ENCODE peak calls at places on chromosomes 2 and 18, in six cellular contexts. D is K562, Y is SK-N-SH, M is GM12878, L is HepG2, N is H1. K is an unnamed sample.

GRCh38 chr2:218984239-218985020 is 554 bp downstream of the FEV start:
- DNase-seq in D (no peak), Y (peak), M (no peak), L (no peak), N (no peak), K (no peak)

GRCh38 chr2:20224716-20225293 is at the start of gene SDC1:
- DNase-seq in D (peak), Y (peak), M (no peak), L (no peak), N (no peak), K (no peak)

GRCh38 chr2:125491663-125492062 is 1164.3 kb upstream of the GYPC start:
- DNase-seq in D (no peak), Y (no peak), M (no peak), L (no peak), N (no peak), K (no peak)

GRCh38 chr2:188628989-188629889 is 337.6 kb downstream of the GULP1 start:
- DNase-seq in D (no peak), Y (no peak), M (no peak), L (no peak), N (no peak), K (no peak)

GRCh38 chr2:112004246-112004645 is 50.8 kb upstream of the TMEM87B start:
- DNase-seq in D (no peak), Y (no peak), M (peak), L (no peak), N (no peak), K (peak)

GRCh38 chr2:24038786-24039499 is 8.2 kb downstream of the WDCP start:
- DNase-seq in D (no peak), Y (no peak), M (no peak), L (no peak), N (no peak), K (no peak)

GRCh38 chr2:184472481-184472880 is 125.8 kb upstream of the ZNF804A start:
- DNase-seq in D (no peak), Y (no peak), M (no peak), L (no peak), N (no peak), K (no peak)

GRCh38 chr2:237702439-237703397 is 75.3 kb downstream of the LRRFIP1 start:
- DNase-seq in D (peak), Y (peak), M (no peak), L (no peak), N (no peak), K (peak)

GRCh38 chr2:102342888-102343287 is 12.7 kb upstream of the IL18R1 start:
- DNase-seq in D (no peak), Y (no peak), M (no peak), L (no peak), N (no peak), K (no peak)

GRCh38 chr2:46032161-46032813 is 264.9 kb upstream of the EPAS1 start:
- DNase-seq in D (no peak), Y (no peak), M (no peak), L (no peak), N (no peak), K (no peak)

GRCh38 chr2:45788401-45788800 is 136.9 kb downstream of the PRKCE start:
- DNase-seq in D (no peak), Y (peak), M (no peak), L (no peak), N (no peak), K (no peak)

GRCh38 chr2:239216614-239217273 is 184.1 kb downstream of the HDAC4 start:
- DNase-seq in D (no peak), Y (no peak), M (no peak), L (no peak), N (no peak), K (no peak)

GRCh38 chr2:44275915-44276279 is 617 bp downstream of the SLC3A1 start:
- DNase-seq in D (no peak), Y (no peak), M (no peak), L (no peak), N (no peak), K (no peak)

GRCh38 chr2:9149726-9150567 is 56.7 kb upstream of the ASAP2 start:
- DNase-seq in D (no peak), Y (no peak), M (no peak), L (no peak), N (no peak), K (no peak)

GRCh38 chr2:56476509-56477071 is 292.8 kb downstream of the CCDC85A start:
- DNase-seq in D (no peak), Y (no peak), M (no peak), L (no peak), N (no peak), K (no peak)

GRCh38 chr2:195563857-195564512 is 93.0 kb upstream of the SLC39A10 start:
- DNase-seq in D (no peak), Y (no peak), M (no peak), L (no peak), N (no peak), K (no peak)

GRCh38 chr2:8872821-8873432 is 35.5 kb upstream of the KIDINS220 start:
- DNase-seq in D (peak), Y (peak), M (peak), L (peak), N (no peak), K (peak)

GRCh38 chr18:44968336-44968735 is 287.6 kb downstream of the SETBP1 start:
- DNase-seq in D (no peak), Y (no peak), M (no peak), L (no peak), N (no peak), K (no peak)

GRCh38 chr2:18516112-18516511 is 44.3 kb downstream of the RDH14 start:
- DNase-seq in D (no peak), Y (no peak), M (no peak), L (no peak), N (no peak), K (no peak)

GRCh38 chr18:77271720-77272481 is 22.3 kb downstream of the GALR1 start:
- DNase-seq in D (no peak), Y (no peak), M (no peak), L (no peak), N (no peak), K (no peak)

GRCh38 chr18:67731853-67732252 is 215.3 kb upstream of the DSEL start:
- DNase-seq in D (no peak), Y (no peak), M (no peak), L (no peak), N (no peak), K (no peak)

GRCh38 chr2:191345788-191346187 is 100.6 kb downstream of the MYO1B start:
- DNase-seq in D (no peak), Y (no peak), M (no peak), L (no peak), N (no peak), K (no peak)

GRCh38 chr18:8386981-8387380 is 222.3 kb upstream of the RAB12 start:
- DNase-seq in D (no peak), Y (no peak), M (no peak), L (no peak), N (no peak), K (no peak)

GRCh38 chr2:61952291-61952690 is 46.8 kb downstream of the COMMD1 start:
- DNase-seq in D (no peak), Y (no peak), M (no peak), L (no peak), N (no peak), K (no peak)

GRCh38 chr18:4352746-4353522 is 102.2 kb downstream of the DLGAP1 start:
- DNase-seq in D (no peak), Y (no peak), M (no peak), L (no peak), N (peak), K (no peak)

GRCh38 chr2:100592226-100592625 is 29.4 kb downstream of the PDCL3 start:
- DNase-seq in D (no peak), Y (no peak), M (no peak), L (no peak), N (no peak), K (peak)

GRCh38 chr2:25086070-25086560 is 44.2 kb downstream of the EFR3B start:
- DNase-seq in D (no peak), Y (no peak), M (no peak), L (no peak), N (no peak), K (no peak)

GRCh38 chr18:54877076-54877475 is 48.8 kb downstream of the RAB27B start:
- DNase-seq in D (no peak), Y (no peak), M (no peak), L (no peak), N (no peak), K (no peak)

GRCh38 chr2:138217975-138218773 is 253.9 kb downstream of the HNMT start:
- DNase-seq in D (no peak), Y (no peak), M (no peak), L (no peak), N (no peak), K (no peak)

GRCh38 chr2:218559021-218559420 is 9.1 kb downstream of the USP37 start:
- DNase-seq in D (no peak), Y (no peak), M (no peak), L (no peak), N (no peak), K (no peak)

DNA sequence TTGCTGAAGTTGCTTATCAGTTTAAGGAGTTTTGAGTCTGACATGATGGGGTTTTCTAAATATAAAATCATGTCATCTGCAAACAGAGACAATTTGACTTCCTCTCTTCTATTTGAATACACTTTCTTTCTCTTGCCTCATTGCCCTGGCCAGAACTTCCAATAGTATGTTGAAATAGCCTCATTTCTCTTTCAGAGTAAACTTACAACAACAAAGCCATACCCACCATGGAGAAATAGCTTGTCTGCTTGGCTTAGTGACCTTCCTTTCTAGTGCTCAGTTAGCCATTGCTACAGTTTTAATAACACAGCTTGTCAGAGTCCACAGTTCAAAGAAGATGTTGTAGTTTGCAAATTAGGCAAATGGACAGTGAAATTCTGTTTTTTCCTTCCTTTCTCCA is 228.0 kb downstream of the ETAA1 start:
- DNase-seq in D (no peak), Y (no peak), M (no peak), L (no peak), N (no peak), K (no peak)
- TF ChIP-seq POLR2AphosphoS5 in D (no peak), Y (no peak), M (no peak), L (no peak), N (no peak), K (no peak)

DNA sequence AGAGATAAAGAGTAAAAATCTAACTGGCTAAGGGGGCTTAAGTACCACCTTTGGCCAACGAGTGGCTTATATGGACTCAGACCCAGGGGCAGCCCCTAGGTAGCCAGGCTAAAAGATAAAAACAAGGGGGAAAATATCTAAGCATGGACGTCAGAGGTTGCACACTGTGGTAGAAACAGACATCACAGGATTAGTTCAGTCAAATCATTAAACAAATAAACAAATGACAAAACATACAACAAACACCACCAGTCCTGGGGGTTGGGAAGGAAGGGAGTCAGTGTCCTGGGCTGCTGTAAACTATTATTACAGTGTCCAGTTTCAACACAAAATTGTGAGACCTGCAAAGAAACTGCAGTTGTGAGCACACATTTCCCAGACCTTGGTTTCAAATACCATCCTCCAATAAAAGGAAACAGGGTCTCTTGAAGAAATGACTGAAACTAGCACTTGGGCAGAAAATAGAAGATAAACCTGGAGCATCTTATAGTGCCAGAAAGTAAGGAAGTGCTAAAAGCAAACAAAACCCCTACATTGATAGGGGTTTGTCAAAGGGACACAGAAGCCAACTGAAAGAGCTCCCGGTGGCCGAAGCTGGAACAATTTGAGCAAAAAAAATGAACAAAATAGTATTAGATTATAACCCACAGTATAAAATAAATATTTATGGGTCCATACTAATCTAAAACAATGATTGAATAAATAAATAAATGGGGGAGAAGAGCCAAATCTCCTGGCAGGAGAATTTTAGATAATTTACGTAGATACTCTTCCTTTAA is 154.8 kb upstream of the KLF7 start:
- DNase-seq in D (no peak), Y (no peak), M (no peak), L (no peak), N (no peak), K (no peak)
- TF ChIP-seq CTCF in D (no peak), Y (peak), M (no peak), L (no peak), N (peak), K (no peak)

DNA sequence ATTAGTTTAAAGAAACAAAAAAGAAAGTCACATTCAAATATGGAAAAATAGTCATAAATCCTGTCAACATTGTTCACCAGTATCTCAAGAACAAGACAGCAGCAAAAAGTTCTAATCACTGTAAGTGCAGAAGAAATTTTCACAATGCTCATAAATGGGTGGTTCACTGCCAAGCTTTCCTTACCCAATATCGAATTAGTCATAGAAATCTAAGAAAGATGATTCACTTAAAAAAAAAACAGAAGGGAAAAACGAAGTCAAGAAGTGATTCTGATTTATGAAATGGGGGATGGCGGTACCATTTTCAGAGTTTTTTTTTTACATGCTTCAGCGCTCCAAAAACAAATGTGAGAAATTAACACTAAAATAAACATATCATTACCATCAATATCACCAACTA is 156.7 kb downstream of the EXOC6B start:
- DNase-seq in D (no peak), Y (no peak), M (no peak), L (no peak), N (no peak), K (no peak)
- TF ChIP-seq GABPA in D (no peak), Y (no peak), M (no peak), L (no peak), N (no peak), K (no peak)

DNA sequence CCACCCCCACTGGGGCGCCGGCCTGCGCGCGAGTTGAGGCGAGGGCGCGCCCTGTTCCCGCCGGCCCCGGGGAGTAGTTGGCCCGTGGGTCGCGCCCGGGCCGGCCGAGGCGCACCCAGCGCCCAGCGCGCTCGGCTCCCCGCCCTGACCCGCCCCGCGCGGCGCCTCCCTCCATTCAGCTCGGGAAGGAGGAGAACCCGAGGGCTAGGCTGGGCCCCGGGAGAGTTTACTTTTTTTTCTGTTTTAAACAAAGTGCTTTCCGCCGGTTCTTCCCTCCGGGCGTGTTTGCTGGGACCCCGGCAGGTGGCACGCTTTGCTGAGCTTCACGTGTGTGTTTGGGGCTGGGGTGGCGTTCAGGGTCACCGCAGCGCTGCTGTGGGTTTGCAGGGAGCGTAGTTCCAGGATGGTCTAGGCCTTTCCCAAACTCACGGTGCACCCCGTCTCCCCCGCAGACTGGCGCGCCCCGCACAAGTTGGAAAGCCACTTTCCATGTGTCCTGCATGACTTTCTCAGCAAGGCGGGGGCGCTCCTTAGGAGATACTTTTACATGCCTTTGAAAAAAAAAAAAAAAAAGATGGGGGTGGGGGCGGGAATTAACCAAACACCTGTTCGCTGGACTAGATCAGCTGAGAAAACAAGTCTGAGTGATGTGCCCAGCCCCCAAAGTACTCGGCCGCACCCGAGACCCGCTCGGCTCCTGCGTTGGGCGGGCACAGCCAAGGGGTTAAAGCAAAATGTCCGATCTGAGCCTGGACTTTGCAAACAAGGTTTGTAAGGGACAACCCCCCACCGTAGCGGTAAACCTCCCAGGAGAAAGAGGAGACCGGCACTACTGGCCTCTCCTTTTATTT is 829 bp downstream of the ITGA6 start:
- DNase-seq in D (no peak), Y (peak), M (no peak), L (peak), N (no peak), K (no peak)
- TF ChIP-seq POLR2AphosphoS5 in D (no peak), Y (no peak), M (no peak), L (no peak), N (no peak), K (no peak)

DNA sequence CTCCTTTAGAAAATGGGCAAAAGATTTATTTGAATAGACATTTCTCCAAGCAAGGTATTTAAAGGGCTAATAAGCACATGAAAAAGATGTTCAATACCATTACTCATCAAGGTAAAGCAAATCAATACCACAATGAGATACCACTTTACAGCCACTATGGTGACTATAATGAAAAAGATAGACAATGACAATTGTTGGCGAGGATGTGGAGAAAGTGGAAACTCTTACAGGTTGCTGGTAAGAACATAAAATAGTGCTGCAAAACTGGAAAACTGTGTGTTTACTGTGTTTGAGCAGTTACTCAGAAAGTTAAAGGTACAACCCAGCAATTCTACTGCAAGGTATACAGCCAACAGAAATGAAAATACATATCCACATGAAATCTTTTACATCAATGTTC is 31.9 kb upstream of the RNU4ATAC start:
- DNase-seq in D (no peak), Y (no peak), M (no peak), L (no peak), N (no peak), K (no peak)
- TF ChIP-seq CTCF in D (no peak), Y (no peak), M (no peak), L (no peak), N (no peak), K (no peak)

GRCh38 chr2:200523158-200523557 is 2.8 kb upstream of the SGO2 start:
- DNase-seq in D (no peak), Y (no peak), M (no peak), L (no peak), N (no peak), K (no peak)
- TF ChIP-seq GABPA in D (no peak), Y (no peak), M (no peak), L (no peak), N (no peak), K (no peak)

GRCh38 chr2:27378096-27378808 is 2.3 kb downstream of the ZNF513 start:
- DNase-seq in D (no peak), Y (peak), M (no peak), L (peak), N (no peak), K (peak)

GRCh38 chr2:27377618-27378095 is 2.9 kb downstream of the ZNF513 start:
- DNase-seq in D (no peak), Y (no peak), M (no peak), L (no peak), N (no peak), K (no peak)

GRCh38 chr2:27376866-27377617 is 3.5 kb downstream of the ZNF513 start:
- DNase-seq in D (no peak), Y (no peak), M (no peak), L (no peak), N (no peak), K (no peak)

GRCh38 chr2:27376151-27376865 is 4.2 kb downstream of the ZNF513 start:
- DNase-seq in D (no peak), Y (no peak), M (no peak), L (no peak), N (no peak), K (no peak)

GRCh38 chr2:27375513-27376099 is 4.9 kb downstream of the ZNF513 start:
- DNase-seq in D (no peak), Y (peak), M (no peak), L (no peak), N (no peak), K (no peak)
- TF ChIP-seq POLR2AphosphoS5 in D (no peak), Y (no peak), M (no peak), L (no peak), N (no peak), K (no peak)

GRCh38 chr2:70554338-70554892 is 789 bp upstream of the TGFA start:
- DNase-seq in D (no peak), Y (no peak), M (no peak), L (no peak), N (no peak), K (no peak)
- TF ChIP-seq CTCF in D (no peak), Y (no peak), M (no peak), L (no peak), N (no peak), K (no peak)

DNA sequence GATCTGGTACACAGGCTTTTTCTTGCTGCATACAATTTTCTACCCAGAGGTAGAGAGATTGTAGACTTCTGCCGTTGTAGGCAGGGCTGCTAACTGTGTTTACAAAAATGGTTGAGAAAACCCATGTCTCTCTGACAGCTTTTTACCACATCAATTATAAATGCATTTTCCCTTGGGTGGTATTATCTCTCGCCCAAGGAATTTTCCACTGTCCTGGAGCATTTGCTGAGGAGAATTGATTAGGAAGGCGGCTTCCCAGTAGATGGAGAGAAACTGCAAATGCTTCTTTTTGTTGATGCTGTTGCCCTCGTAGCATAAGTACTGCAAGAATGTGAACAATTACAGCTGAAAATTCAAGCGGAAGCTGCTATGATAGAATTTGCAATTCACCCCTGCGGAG is 1007.7 kb upstream of the KLHL29 start:
- DNase-seq in D (no peak), Y (no peak), M (no peak), L (no peak), N (no peak), K (no peak)
- TF ChIP-seq GABPA in D (no peak), Y (no peak), M (no peak), L (no peak), N (no peak), K (no peak)